ENCODE peak calls at places on chromosome 11, in nine cellular contexts. One of them, this sample, is unnamed.

GRCh38 chr11:61150656-61151544 is 10.3 kb downstream of the VPS37C start:
- DNase-seq in body of pancreas: no peak
- DNase-seq in PC-3: no peak
- DNase-seq in mammary epithelial cell: no peak
- DNase-seq in heart left ventricle: no peak
- DNase-seq in hepatocyte: no peak
- DNase-seq in kidney: no peak
- DNase-seq in GM23248: no peak
- DNase-seq in SJSA1: no peak
- DNase-seq in this sample: no peak

GRCh38 chr11:38208951-38209350 is 1610.9 kb upstream of the RAG2 start:
- DNase-seq in body of pancreas: no peak
- DNase-seq in PC-3: no peak
- DNase-seq in mammary epithelial cell: no peak
- DNase-seq in heart left ventricle: no peak
- DNase-seq in hepatocyte: no peak
- DNase-seq in kidney: no peak
- DNase-seq in GM23248: no peak
- DNase-seq in SJSA1: no peak
- DNase-seq in this sample: no peak

GRCh38 chr11:115765803-115766239 is 261.6 kb upstream of the CADM1 start:
- DNase-seq in body of pancreas: no peak
- DNase-seq in PC-3: no peak
- DNase-seq in mammary epithelial cell: peak; percentile 36
- DNase-seq in heart left ventricle: no peak
- DNase-seq in hepatocyte: no peak
- DNase-seq in kidney: no peak
- DNase-seq in GM23248: peak; percentile 27
- DNase-seq in SJSA1: no peak
- DNase-seq in this sample: peak; percentile 35

GRCh38 chr11:118789501-118790356 is 1.2 kb downstream of the DDX6 start:
- DNase-seq in body of pancreas: no peak
- DNase-seq in PC-3: peak; percentile 36
- DNase-seq in mammary epithelial cell: peak; percentile 26
- DNase-seq in heart left ventricle: no peak
- DNase-seq in hepatocyte: peak; percentile 45
- DNase-seq in kidney: no peak
- DNase-seq in GM23248: peak; percentile 60
- DNase-seq in SJSA1: no peak
- DNase-seq in this sample: peak; percentile 19

GRCh38 chr11:46335858-46336600 is 11.2 kb upstream of the DGKZ start:
- DNase-seq in body of pancreas: no peak
- DNase-seq in PC-3: peak; percentile 11
- DNase-seq in mammary epithelial cell: no peak
- DNase-seq in heart left ventricle: no peak
- DNase-seq in hepatocyte: no peak
- DNase-seq in kidney: no peak
- DNase-seq in GM23248: no peak
- DNase-seq in SJSA1: no peak
- DNase-seq in this sample: no peak

GRCh38 chr11:77073328-77074001 is 6.7 kb downstream of the CAPN5 start:
- DNase-seq in body of pancreas: peak; percentile 67
- DNase-seq in PC-3: peak; percentile 75
- DNase-seq in mammary epithelial cell: peak; percentile 66
- DNase-seq in heart left ventricle: peak; percentile 83
- DNase-seq in hepatocyte: peak; percentile 90
- DNase-seq in kidney: peak; percentile 95
- DNase-seq in GM23248: peak; percentile 99
- DNase-seq in SJSA1: peak; percentile 90
- DNase-seq in this sample: peak; percentile 87

GRCh38 chr11:17611049-17611448 is 64.0 kb downstream of the OTOG start:
- DNase-seq in body of pancreas: no peak
- DNase-seq in PC-3: no peak
- DNase-seq in mammary epithelial cell: no peak
- DNase-seq in heart left ventricle: no peak
- DNase-seq in hepatocyte: no peak
- DNase-seq in kidney: no peak
- DNase-seq in GM23248: no peak
- DNase-seq in SJSA1: no peak
- DNase-seq in this sample: no peak

GRCh38 chr11:26087095-26087935 is 244.6 kb upstream of the ANO3 start:
- DNase-seq in body of pancreas: no peak
- DNase-seq in PC-3: no peak
- DNase-seq in mammary epithelial cell: no peak
- DNase-seq in heart left ventricle: no peak
- DNase-seq in hepatocyte: no peak
- DNase-seq in kidney: no peak
- DNase-seq in GM23248: no peak
- DNase-seq in SJSA1: no peak
- DNase-seq in this sample: no peak

GRCh38 chr11:123431619-123432018 is 1.6 kb downstream of the GRAMD1B start:
- DNase-seq in body of pancreas: no peak
- DNase-seq in PC-3: peak; percentile 86
- DNase-seq in mammary epithelial cell: no peak
- DNase-seq in heart left ventricle: no peak
- DNase-seq in hepatocyte: no peak
- DNase-seq in kidney: no peak
- DNase-seq in GM23248: peak; percentile 21
- DNase-seq in SJSA1: no peak
- DNase-seq in this sample: no peak

GRCh38 chr11:118216621-118217526 is 7.9 kb downstream of the JAML start:
- DNase-seq in body of pancreas: no peak
- DNase-seq in PC-3: no peak
- DNase-seq in mammary epithelial cell: no peak
- DNase-seq in heart left ventricle: no peak
- DNase-seq in hepatocyte: no peak
- DNase-seq in kidney: no peak
- DNase-seq in GM23248: no peak
- DNase-seq in SJSA1: no peak
- DNase-seq in this sample: no peak

GRCh38 chr11:75509201-75509600 is 16.5 kb downstream of the GDPD5 start:
- DNase-seq in body of pancreas: no peak
- DNase-seq in PC-3: no peak
- DNase-seq in mammary epithelial cell: no peak
- DNase-seq in heart left ventricle: no peak
- DNase-seq in hepatocyte: no peak
- DNase-seq in kidney: no peak
- DNase-seq in GM23248: no peak
- DNase-seq in SJSA1: no peak
- DNase-seq in this sample: no peak

GRCh38 chr11:30914143-30914762 is 328.1 kb upstream of the MPPED2 start:
- DNase-seq in body of pancreas: peak; percentile 64
- DNase-seq in PC-3: peak; percentile 47
- DNase-seq in mammary epithelial cell: peak; percentile 40
- DNase-seq in heart left ventricle: peak; percentile 51
- DNase-seq in hepatocyte: peak; percentile 85
- DNase-seq in kidney: peak; percentile 73
- DNase-seq in GM23248: peak; percentile 85
- DNase-seq in SJSA1: no peak
- DNase-seq in this sample: peak; percentile 31

GRCh38 chr11:29135504-29135903 is 881.3 kb downstream of the KCNA4 start:
- DNase-seq in body of pancreas: no peak
- DNase-seq in PC-3: no peak
- DNase-seq in mammary epithelial cell: no peak
- DNase-seq in heart left ventricle: no peak
- DNase-seq in hepatocyte: no peak
- DNase-seq in kidney: no peak
- DNase-seq in GM23248: peak; percentile 75
- DNase-seq in SJSA1: no peak
- DNase-seq in this sample: peak; percentile 88

GRCh38 chr11:134331565-134332188 is at the start of gene GLB1L2:
- DNase-seq in body of pancreas: peak; percentile 86
- DNase-seq in PC-3: peak; percentile 17
- DNase-seq in mammary epithelial cell: peak; percentile 20
- DNase-seq in heart left ventricle: peak; percentile 74
- DNase-seq in hepatocyte: peak; percentile 90
- DNase-seq in kidney: peak; percentile 91
- DNase-seq in GM23248: peak; percentile 47
- DNase-seq in SJSA1: no peak
- DNase-seq in this sample: no peak

GRCh38 chr11:45331839-45332485 is 45.8 kb upstream of the SYT13 start:
- DNase-seq in body of pancreas: no peak
- DNase-seq in PC-3: peak; percentile 51
- DNase-seq in mammary epithelial cell: no peak
- DNase-seq in heart left ventricle: no peak
- DNase-seq in hepatocyte: no peak
- DNase-seq in kidney: no peak
- DNase-seq in GM23248: peak; percentile 21
- DNase-seq in SJSA1: peak; percentile 36
- DNase-seq in this sample: no peak

GRCh38 chr11:107563702-107564101 is 1.8 kb downstream of the ALKBH8 start:
- DNase-seq in body of pancreas: peak; percentile 19
- DNase-seq in PC-3: peak; percentile 82
- DNase-seq in mammary epithelial cell: peak; percentile 48
- DNase-seq in heart left ventricle: peak; percentile 25
- DNase-seq in hepatocyte: peak; percentile 63
- DNase-seq in kidney: no peak
- DNase-seq in GM23248: peak; percentile 81
- DNase-seq in SJSA1: no peak
- DNase-seq in this sample: peak; percentile 49

GRCh38 chr11:6703247-6704063 is 20.3 kb upstream of the MRPL17 start:
- DNase-seq in body of pancreas: peak; percentile 65
- DNase-seq in PC-3: peak; percentile 76
- DNase-seq in mammary epithelial cell: peak; percentile 65
- DNase-seq in heart left ventricle: peak; percentile 40
- DNase-seq in hepatocyte: peak; percentile 76
- DNase-seq in kidney: no peak
- DNase-seq in GM23248: peak; percentile 88
- DNase-seq in SJSA1: no peak
- DNase-seq in this sample: peak; percentile 43

GRCh38 chr11:92190535-92191206 is 33.9 kb upstream of the FAT3 start:
- DNase-seq in body of pancreas: no peak
- DNase-seq in PC-3: no peak
- DNase-seq in mammary epithelial cell: no peak
- DNase-seq in heart left ventricle: no peak
- DNase-seq in hepatocyte: no peak
- DNase-seq in kidney: no peak
- DNase-seq in GM23248: no peak
- DNase-seq in SJSA1: no peak
- DNase-seq in this sample: no peak

GRCh38 chr11:28464252-28464867 is 356.2 kb downstream of the METTL15 start:
- DNase-seq in body of pancreas: no peak
- DNase-seq in PC-3: no peak
- DNase-seq in mammary epithelial cell: no peak
- DNase-seq in heart left ventricle: no peak
- DNase-seq in hepatocyte: no peak
- DNase-seq in kidney: no peak
- DNase-seq in GM23248: no peak
- DNase-seq in SJSA1: no peak
- DNase-seq in this sample: peak; percentile 60

GRCh38 chr11:64649304-64649703 is 58.3 kb downstream of the SLC22A12 start:
- DNase-seq in body of pancreas: peak; percentile 60
- DNase-seq in PC-3: peak; percentile 30
- DNase-seq in mammary epithelial cell: peak; percentile 9
- DNase-seq in heart left ventricle: no peak
- DNase-seq in hepatocyte: peak; percentile 34
- DNase-seq in kidney: no peak
- DNase-seq in GM23248: peak; percentile 27
- DNase-seq in SJSA1: no peak
- DNase-seq in this sample: no peak

GRCh38 chr11:118171274-118172062 is 5.0 kb downstream of the SCN2B start:
- DNase-seq in body of pancreas: peak; percentile 77
- DNase-seq in PC-3: peak; percentile 80
- DNase-seq in mammary epithelial cell: peak; percentile 37
- DNase-seq in heart left ventricle: peak; percentile 79
- DNase-seq in hepatocyte: peak; percentile 87
- DNase-seq in kidney: peak; percentile 87
- DNase-seq in GM23248: peak; percentile 63
- DNase-seq in SJSA1: no peak
- DNase-seq in this sample: peak; percentile 10

GRCh38 chr11:43574949-43575915 is 105.3 kb upstream of the HSD17B12 start:
- DNase-seq in body of pancreas: peak; percentile 28
- DNase-seq in PC-3: no peak
- DNase-seq in mammary epithelial cell: no peak
- DNase-seq in heart left ventricle: peak; percentile 32
- DNase-seq in hepatocyte: peak; percentile 65
- DNase-seq in kidney: peak; percentile 64
- DNase-seq in GM23248: peak; percentile 86
- DNase-seq in SJSA1: no peak
- DNase-seq in this sample: peak; percentile 58

GRCh38 chr11:70169136-70169535 is 34.0 kb upstream of the FADD start:
- DNase-seq in body of pancreas: no peak
- DNase-seq in PC-3: no peak
- DNase-seq in mammary epithelial cell: no peak
- DNase-seq in heart left ventricle: no peak
- DNase-seq in hepatocyte: no peak
- DNase-seq in kidney: no peak
- DNase-seq in GM23248: no peak
- DNase-seq in SJSA1: no peak
- DNase-seq in this sample: no peak
- H3K27ac ChIP-seq in body of pancreas: no peak overlapping the region
- H3K27ac ChIP-seq in PC-3: no peak overlapping the region
- H3K27ac ChIP-seq in mammary epithelial cell: no peak overlapping the region
- H3K27ac ChIP-seq in heart left ventricle: no peak overlapping the region
- H3K27ac ChIP-seq in hepatocyte: no peak overlapping the region
- H3K27ac ChIP-seq in kidney: no peak overlapping the region
- H3K27ac ChIP-seq in GM23248: no peak overlapping the region
- H3K27ac ChIP-seq in SJSA1: no peak overlapping the region
- H3K27ac ChIP-seq in this sample: no peak overlapping the region

GRCh38 chr11:67435727-67436458 is 1.6 kb downstream of the PTPRCAP start:
- DNase-seq in body of pancreas: no peak
- DNase-seq in PC-3: no peak
- DNase-seq in mammary epithelial cell: no peak
- DNase-seq in heart left ventricle: no peak
- DNase-seq in hepatocyte: no peak
- DNase-seq in kidney: peak; percentile 77
- DNase-seq in GM23248: no peak
- DNase-seq in SJSA1: no peak
- DNase-seq in this sample: no peak
- H3K27ac ChIP-seq in body of pancreas: no peak overlapping the region
- H3K27ac ChIP-seq in PC-3: no peak overlapping the region
- H3K27ac ChIP-seq in mammary epithelial cell: no peak overlapping the region
- H3K27ac ChIP-seq in heart left ventricle: no peak overlapping the region
- H3K27ac ChIP-seq in hepatocyte: no peak overlapping the region
- H3K27ac ChIP-seq in kidney: no peak overlapping the region
- H3K27ac ChIP-seq in GM23248: no peak overlapping the region
- H3K27ac ChIP-seq in SJSA1: no peak overlapping the region
- H3K27ac ChIP-seq in this sample: no peak overlapping the region

DNA sequence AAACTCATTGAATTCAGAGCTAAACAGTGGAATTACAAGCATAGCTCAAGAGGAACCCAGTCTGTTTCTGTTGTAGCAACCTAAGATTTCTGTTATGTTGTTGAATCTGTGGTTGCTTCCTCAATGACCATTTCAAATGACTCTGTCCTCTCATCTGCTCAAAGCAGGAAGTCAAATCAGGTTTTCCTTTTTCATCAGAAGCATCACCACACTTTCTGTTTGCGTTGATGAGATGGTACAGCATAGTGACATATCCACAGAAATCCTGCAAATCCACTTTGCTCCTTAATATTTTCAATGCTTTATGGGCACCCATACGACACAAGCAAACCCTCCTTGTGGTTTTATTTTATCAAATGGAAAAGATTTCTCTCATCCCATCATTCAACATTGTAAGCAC is 12.6 kb upstream of the UCP2 start:
- DNase-seq in body of pancreas: no peak
- DNase-seq in PC-3: no peak
- DNase-seq in mammary epithelial cell: no peak
- DNase-seq in heart left ventricle: no peak
- DNase-seq in hepatocyte: no peak
- DNase-seq in kidney: no peak
- DNase-seq in GM23248: peak; percentile 32
- DNase-seq in SJSA1: no peak
- DNase-seq in this sample: no peak
- H3K27ac ChIP-seq in body of pancreas: no peak overlapping the region
- H3K27ac ChIP-seq in PC-3: no peak overlapping the region
- H3K27ac ChIP-seq in mammary epithelial cell: no peak overlapping the region
- H3K27ac ChIP-seq in heart left ventricle: no peak overlapping the region
- H3K27ac ChIP-seq in hepatocyte: no peak overlapping the region
- H3K27ac ChIP-seq in kidney: no peak overlapping the region
- H3K27ac ChIP-seq in GM23248: no peak overlapping the region
- H3K27ac ChIP-seq in SJSA1: no peak overlapping the region
- H3K27ac ChIP-seq in this sample: no peak overlapping the region

GRCh38 chr11:3854660-3854976 is 846 bp upstream of the STIM1 start:
- DNase-seq in body of pancreas: no peak
- DNase-seq in PC-3: no peak
- DNase-seq in mammary epithelial cell: no peak
- DNase-seq in heart left ventricle: no peak
- DNase-seq in hepatocyte: no peak
- DNase-seq in kidney: no peak
- DNase-seq in GM23248: no peak
- DNase-seq in SJSA1: no peak
- DNase-seq in this sample: no peak
- H3K27ac ChIP-seq in body of pancreas: peak overlapping the region; percentile 99
- H3K27ac ChIP-seq in PC-3: no peak overlapping the region
- H3K27ac ChIP-seq in mammary epithelial cell: peak overlapping the region; percentile 2
- H3K27ac ChIP-seq in heart left ventricle: peak overlapping the region; percentile 99
- H3K27ac ChIP-seq in hepatocyte: peak overlapping the region; percentile 17
- H3K27ac ChIP-seq in kidney: no peak overlapping the region
- H3K27ac ChIP-seq in GM23248: no peak overlapping the region
- H3K27ac ChIP-seq in SJSA1: peak overlapping the region; percentile 14
- H3K27ac ChIP-seq in this sample: no peak overlapping the region

This sample was measured in astrocyte.